ENCODE peak calls at places on chromosome 13, in nine cellular contexts. Q, T, Z, B, O, V, I, D and G are unnamed samples. For H3K4me1, the result is how much of the 10 kb centered on the place peaks cover.

GRCh38 chr13:59247166-59247565 is 916.6 kb downstream of the DIAPH3 start:
- DNase-seq in Z (peak), O (no peak), B (no peak), Q (peak), T (no peak), V (no peak), I (no peak), D (no peak), G (no peak)

GRCh38 chr13:45542878-45543277 is 72.7 kb downstream of the ERICH6B start:
- DNase-seq in T (no peak), O (no peak), Z (no peak), B (no peak), D (no peak), I (no peak), Q (no peak), V (no peak), G (no peak)

GRCh38 chr13:113836917-113837553 is 26.8 kb downstream of the GAS6 start:
- DNase-seq in T (no peak), O (peak), Z (no peak), V (peak), I (peak), B (peak), D (peak), Q (peak), G (no peak)

GRCh38 chr13:104140557-104140956 is 1074.3 kb upstream of the SLC10A2 start:
- DNase-seq in V (no peak), T (no peak), O (no peak), Q (peak), B (no peak), Z (no peak), D (no peak), I (no peak), G (no peak)

GRCh38 chr13:78700121-78700910 is 41.4 kb upstream of the OBI1 start:
- DNase-seq in V (no peak), Z (no peak), Q (peak), D (no peak), O (peak), I (no peak), T (no peak), B (no peak), G (no peak)

GRCh38 chr13:77384999-77385398 is 58.1 kb upstream of the MYCBP2 start:
- DNase-seq in Q (no peak), Z (no peak), D (no peak), B (no peak), I (no peak), O (peak), V (no peak), T (no peak), G (no peak)

GRCh38 chr13:62309904-62310303 is 894.3 kb upstream of the PCDH20 start:
- DNase-seq in Q (no peak), D (no peak), Z (no peak), T (no peak), O (no peak), I (no peak), B (no peak), V (no peak), G (no peak)

GRCh38 chr13:51728972-51729371 is 75.0 kb downstream of the DHRS12 start:
- DNase-seq in O (peak), B (no peak), T (no peak), Z (no peak), Q (peak), D (no peak), I (no peak), V (no peak), G (no peak)

GRCh38 chr13:52051400-52051799 is 26.9 kb downstream of the UTP14C start:
- DNase-seq in V (no peak), I (no peak), Z (no peak), Q (no peak), T (no peak), O (no peak), D (no peak), B (no peak), G (no peak)

GRCh38 chr13:27128825-27129627 is 42.6 kb downstream of the USP12 start:
- DNase-seq in D (no peak), T (no peak), O (no peak), Z (no peak), Q (no peak), V (no peak), B (no peak), I (no peak), G (no peak)

GRCh38 chr13:74574964-74575728 is 440.9 kb upstream of the KLF12 start:
- DNase-seq in I (no peak), O (no peak), T (peak), V (no peak), D (no peak), Q (peak), B (no peak), Z (no peak), G (no peak)

GRCh38 chr13:112873851-112874750 is 94.9 kb upstream of the MCF2L start:
- DNase-seq in B (peak), O (peak), I (peak), T (peak), D (peak), Z (peak), V (no peak), Q (peak), G (no peak)

GRCh38 chr13:22114630-22115311 is 443.9 kb downstream of the FGF9 start:
- DNase-seq in Q (peak), D (no peak), V (no peak), T (no peak), Z (peak), B (no peak), I (no peak), O (peak), G (no peak)

GRCh38 chr13:47241446-47241845 is 344.6 kb upstream of the HTR2A start:
- DNase-seq in O (no peak), V (no peak), D (no peak), Q (no peak), T (peak), B (no peak), I (no peak), Z (no peak), G (no peak)

GRCh38 chr13:27599845-27600553 is 20.3 kb downstream of the LNX2 start:
- DNase-seq in V (no peak), B (no peak), T (no peak), Z (peak), O (peak), D (no peak), I (no peak), Q (peak), G (no peak)

GRCh38 chr13:95784161-95784880 is 107.4 kb downstream of the DNAJC3 start:
- DNase-seq in I (no peak), O (peak), B (no peak), D (peak), Q (peak), T (no peak), Z (no peak), V (peak), G (no peak)

GRCh38 chr13:48648446-48648845 is 5.3 kb upstream of the CYSLTR2 start:
- DNase-seq in D (no peak), I (no peak), O (no peak), Z (no peak), V (no peak), T (no peak), Q (no peak), B (no peak), G (no peak)

GRCh38 chr13:111384441-111385181 is 64.2 kb downstream of the TEX29 start:
- DNase-seq in I (no peak), D (no peak), V (no peak), O (no peak), Z (no peak), Q (no peak), B (peak), T (peak), G (peak)

GRCh38 chr13:34208326-34208725 is 390.4 kb downstream of the RFC3 start:
- DNase-seq in D (no peak), O (peak), B (no peak), V (no peak), Q (peak), Z (no peak), T (no peak), I (no peak), G (no peak)

GRCh38 chr13:35833031-35833430 is 298.2 kb downstream of the DCLK1 start:
- DNase-seq in Z (no peak), D (no peak), O (no peak), T (no peak), Q (no peak), B (no peak), I (no peak), V (no peak), G (no peak)
- H3K4me3 ChIP-seq in Z (no peak), D (no peak), O (no peak), T (no peak), Q (no peak), B (no peak), I (no peak), V (no peak), G (no peak)

DNA sequence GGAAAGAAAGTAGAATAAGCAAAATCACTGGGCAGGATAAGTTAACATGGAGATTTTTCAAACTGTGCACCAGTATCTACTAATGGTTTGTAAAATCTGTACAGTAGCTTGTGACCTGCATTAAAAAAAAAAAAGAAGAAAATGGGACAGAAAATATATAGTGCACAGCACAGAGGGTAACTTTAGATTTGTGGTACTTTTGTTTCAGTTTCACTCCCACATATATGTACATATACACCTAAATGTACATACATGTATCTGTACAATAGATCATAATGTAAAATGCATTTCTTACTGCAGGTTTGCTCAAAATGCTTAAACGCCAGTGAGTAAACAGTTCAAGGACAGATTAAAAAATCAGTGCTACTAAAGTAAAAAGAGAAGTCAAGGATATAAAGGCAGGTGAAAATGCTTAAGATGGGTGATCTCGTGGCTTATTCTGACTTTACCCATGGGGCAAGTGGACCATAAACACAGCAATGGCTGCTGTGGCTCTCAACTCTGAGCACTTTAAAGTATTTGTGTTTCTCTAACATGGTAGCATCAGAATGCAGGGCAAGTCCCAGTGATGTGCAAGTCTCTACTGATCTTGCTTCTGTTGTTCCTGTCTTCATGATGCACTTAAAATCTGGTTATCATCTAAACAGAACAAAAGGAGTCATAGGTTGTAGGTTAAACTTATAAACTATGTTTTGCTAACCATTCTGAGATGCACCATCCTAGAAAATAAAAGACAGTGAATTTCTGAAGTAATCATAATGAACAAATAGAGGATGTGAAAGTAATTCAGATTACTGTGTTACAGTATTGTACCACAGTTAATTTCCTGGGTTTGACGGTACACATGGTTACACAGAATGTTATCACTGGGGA is 112.3 kb downstream of the MIPEP start:
- DNase-seq in O (no peak), B (no peak), Z (no peak), D (no peak), I (no peak), T (no peak), Q (peak), V (no peak), G (no peak)
- H3K27ac ChIP-seq in O (no peak), B (no peak), Z (no peak), D (no peak), I (no peak), T (no peak), Q (no peak), V (no peak), G (no peak)

GRCh38 chr13:44160549-44161278 is 212.9 kb upstream of the SERP2 start:
- DNase-seq in I (no peak), Z (no peak), B (no peak), T (no peak), O (no peak), V (no peak), Q (no peak), D (no peak), G (no peak)

GRCh38 chr13:44158055-44158655 is 215.5 kb upstream of the SERP2 start:
- DNase-seq in D (no peak), B (peak), O (no peak), I (no peak), Q (no peak), V (no peak), T (no peak), Z (no peak), G (no peak)

GRCh38 chr13:44158741-44159632 is 214.6 kb upstream of the SERP2 start:
- DNase-seq in B (peak), Q (peak), D (no peak), T (no peak), O (no peak), V (no peak), Z (no peak), I (no peak), G (no peak)

GRCh38 chr13:44157614-44158013 is 216.0 kb upstream of the SERP2 start:
- DNase-seq in D (no peak), V (no peak), Z (no peak), T (no peak), B (peak), Q (peak), I (no peak), O (no peak), G (no peak)

DNA sequence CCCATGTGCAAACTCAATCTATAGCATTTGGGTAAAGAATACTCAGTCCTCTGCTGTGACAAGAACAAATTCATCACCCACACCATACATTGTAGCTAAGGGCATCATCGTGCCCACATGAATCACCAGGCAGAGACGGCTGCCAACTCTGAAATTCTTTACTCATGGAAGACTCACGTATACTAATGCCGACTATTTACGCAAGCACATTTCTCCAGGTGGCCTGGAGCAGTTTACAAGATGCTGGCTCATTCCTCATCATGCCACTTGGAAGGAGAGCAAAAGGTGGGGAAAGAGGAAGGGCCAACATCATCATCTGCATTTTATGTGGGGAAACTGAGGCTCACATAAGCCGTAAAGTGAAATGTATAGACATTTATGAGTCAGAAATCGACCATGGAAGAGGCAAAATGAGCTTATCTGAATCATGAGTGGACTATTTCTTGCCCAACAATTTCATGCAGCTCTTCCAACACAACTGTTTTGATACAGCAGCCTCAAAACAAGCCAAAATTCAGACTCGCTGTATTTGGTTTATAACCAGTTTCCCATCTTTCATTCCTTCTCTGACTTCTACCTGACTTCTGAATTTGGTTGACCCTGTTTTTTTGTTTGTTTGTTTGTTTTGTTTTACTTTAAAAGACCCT is 213.9 kb upstream of the SERP2 start:
- DNase-seq in Z (no peak), V (peak), B (no peak), Q (no peak), O (peak), D (peak), I (no peak), T (no peak), G (no peak)
- H3K4me1 ChIP-seq in Z (under half), V (under half), B (under half), Q (under half), O (under half), D (under half), I (under half), T (under half), G (half or more)

GRCh38 chr13:37510441-37510840 is 88.1 kb downstream of the POSTN start:
- DNase-seq in Q (no peak), V (no peak), T (no peak), I (no peak), O (no peak), D (no peak), Z (no peak), B (no peak), G (no peak)
- H3K4me3 ChIP-seq in Q (no peak), V (peak), T (no peak), I (no peak), O (no peak), D (no peak), Z (no peak), B (no peak), G (no peak)

DNA sequence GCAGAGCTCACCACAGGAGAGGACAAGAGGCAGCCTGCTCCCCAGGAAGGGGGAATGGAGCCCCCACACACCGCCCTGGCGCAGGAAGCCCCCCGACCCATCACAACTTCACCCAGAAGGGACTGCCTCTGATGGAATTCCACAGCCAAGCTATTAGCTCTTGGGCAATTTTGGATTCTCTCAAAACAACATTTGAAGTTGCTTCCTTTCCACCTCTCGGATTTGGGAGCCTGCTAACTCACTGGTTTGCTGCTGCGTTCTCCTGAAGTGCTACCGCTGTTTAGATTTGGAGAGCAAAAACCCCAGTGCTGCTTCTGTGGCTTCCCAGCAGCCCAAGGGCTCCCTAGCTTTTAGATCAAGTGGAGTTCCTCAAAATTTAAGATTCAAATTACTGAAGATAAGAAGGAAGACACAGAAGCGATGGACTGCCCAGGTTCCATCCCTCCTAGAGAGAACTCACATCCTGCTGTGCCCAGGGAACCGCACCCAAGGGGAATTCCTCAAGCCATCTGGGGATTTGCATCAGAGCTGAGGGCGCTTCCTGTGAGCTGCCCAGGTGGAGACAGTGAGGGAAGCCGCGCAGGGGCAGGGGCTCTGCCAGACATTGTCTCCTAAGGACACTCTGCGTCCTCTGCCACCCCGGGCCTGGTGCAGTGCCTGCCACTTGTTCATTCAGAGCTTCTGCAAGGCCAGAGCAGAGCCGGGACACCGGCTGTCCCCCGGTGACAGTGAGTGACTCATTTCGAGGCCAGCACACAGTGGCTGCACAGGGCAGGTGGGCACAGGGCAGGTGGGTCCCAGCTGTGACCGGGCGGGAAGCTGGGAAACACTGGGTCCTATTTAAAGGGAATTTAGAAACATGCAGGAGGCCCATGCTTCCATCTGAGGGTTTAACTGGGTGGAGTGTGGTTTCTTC is 45.5 kb downstream of the COL4A1 start:
- DNase-seq in V (no peak), Q (no peak), D (no peak), Z (no peak), B (no peak), T (peak), O (no peak), I (no peak), G (no peak)
- H3K27ac ChIP-seq in V (peak), Q (no peak), D (no peak), Z (no peak), B (peak), T (no peak), O (no peak), I (peak), G (peak)

DNA sequence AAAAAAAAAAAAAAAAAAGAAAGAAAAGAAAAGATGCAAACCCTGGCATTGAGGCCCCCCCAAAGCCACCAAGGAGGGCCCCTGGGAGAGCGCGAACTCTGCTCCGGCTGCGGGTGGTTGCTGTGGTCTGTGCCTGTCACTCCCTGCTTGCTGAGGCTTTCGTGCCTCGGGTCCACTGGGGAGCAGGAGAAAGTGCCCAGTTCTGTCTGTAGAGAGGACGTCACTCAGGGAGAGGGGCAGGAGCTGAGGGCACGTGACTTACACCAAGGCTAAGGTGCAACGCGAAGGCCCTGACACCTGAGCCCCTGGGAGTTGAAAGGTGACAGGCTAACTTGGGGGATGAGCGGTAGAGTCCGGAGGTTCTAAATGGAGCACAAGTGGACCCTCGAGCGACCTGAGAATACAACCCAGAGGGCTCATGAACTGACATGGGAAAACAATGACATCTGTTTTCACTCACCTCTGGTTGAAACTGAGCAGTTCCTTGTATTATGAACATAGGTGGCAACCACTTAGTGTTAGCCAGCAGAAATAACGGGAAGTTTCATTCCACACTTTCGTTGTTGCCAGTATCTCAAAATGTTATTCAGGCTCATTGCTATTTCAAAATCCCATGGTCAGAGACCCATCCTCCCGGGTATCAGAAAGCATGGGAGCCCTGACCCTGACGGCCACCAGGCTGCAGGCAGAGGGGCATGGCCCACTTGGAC is 69.2 kb upstream of the TM9SF2 start:
- DNase-seq in D (no peak), T (peak), Q (no peak), V (no peak), I (no peak), O (no peak), Z (no peak), B (no peak), G (no peak)
- H3K4me1 ChIP-seq in D (under half), T (under half), Q (under half), V (under half), I (under half), O (under half), Z (under half), B (under half), G (under half)

DNA sequence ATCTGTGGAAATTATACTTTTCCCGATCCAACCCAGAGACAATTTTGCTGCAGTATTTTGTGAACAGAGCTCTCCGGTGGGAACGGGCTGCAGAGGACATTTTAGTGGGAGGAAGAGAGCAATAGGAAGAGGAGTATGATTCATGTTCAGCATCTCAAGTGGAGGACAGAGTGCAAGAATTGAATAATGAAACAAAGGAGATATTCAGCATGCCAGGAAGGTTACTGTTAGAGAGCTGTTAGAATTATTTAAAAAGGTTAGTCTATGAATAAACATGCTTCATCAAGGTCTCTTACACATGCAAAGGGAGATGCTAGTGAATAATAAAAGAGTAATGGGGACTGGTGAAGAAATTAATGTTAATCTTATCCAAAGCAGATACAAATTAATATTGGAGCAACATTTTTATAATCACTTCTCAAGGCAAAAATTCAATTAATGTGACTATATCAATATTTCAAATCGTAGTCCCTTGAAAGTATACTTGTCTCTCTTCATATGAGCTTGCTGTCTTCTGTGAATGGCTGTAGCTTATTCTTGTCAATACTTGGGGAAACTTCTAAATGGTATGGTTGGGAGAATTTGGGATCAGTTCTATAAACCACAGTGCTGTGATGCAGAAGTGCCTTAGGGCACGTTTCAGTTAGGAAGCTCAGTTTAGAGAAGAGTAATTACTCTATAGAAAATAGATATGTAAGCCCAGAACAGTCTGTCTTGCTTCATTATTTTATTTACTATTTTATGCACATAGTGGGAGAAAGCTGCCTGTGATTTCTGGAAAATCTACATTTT is 1165.8 kb downstream of the OLFM4 start:
- DNase-seq in Z (no peak), V (no peak), Q (no peak), B (no peak), O (no peak), D (no peak), T (no peak), I (no peak), G (no peak)
- H3K4me3 ChIP-seq in Z (no peak), V (no peak), Q (no peak), B (no peak), O (no peak), D (no peak), T (no peak), I (no peak), G (no peak)